ENCODE peak calls at places on chromosome 17, in nine cellular contexts. S is GM13977, V is thoracic aorta, D is left lung, I is mesothelial cell of epicardium, U is ovary, W is AG09319, L is MCF 10A, X is body of pancreas. C is an unnamed sample.

GRCh38 chr17:47776330-47777197 is 43.5 kb downstream of the TBX21 start:
- DNase-seq in X (peak), S (peak), W (peak), D (no peak), V (no peak), U (no peak), L (peak), I (no peak), C (peak)

GRCh38 chr17:75783069-75783783 is 1.4 kb upstream of the UNK start:
- DNase-seq in D (no peak), S (peak), W (no peak), V (no peak), X (no peak), U (no peak), L (peak), I (no peak), C (no peak)

GRCh38 chr17:27407916-27408846 is 48.1 kb upstream of the KSR1 start:
- DNase-seq in W (peak), I (no peak), X (no peak), D (no peak), L (peak), U (no peak), V (no peak), S (no peak), C (no peak)

GRCh38 chr17:73901661-73902415 is 257.6 kb upstream of the SDK2 start:
- DNase-seq in U (no peak), D (peak), S (peak), X (peak), W (no peak), V (no peak), L (no peak), I (no peak), C (peak)

GRCh38 chr17:50922739-50923405 is 56.7 kb upstream of the TOB1 start:
- DNase-seq in I (no peak), D (no peak), X (no peak), U (no peak), V (no peak), W (no peak), S (no peak), L (no peak), C (no peak)

GRCh38 chr17:31476525-31477416 is 85.3 kb downstream of the RAB11FIP4 start:
- DNase-seq in X (peak), V (no peak), W (no peak), D (no peak), L (no peak), I (no peak), U (no peak), S (no peak), C (no peak)

GRCh38 chr17:47802341-47803022 is 19.1 kb downstream of the OSBPL7 start:
- DNase-seq in S (peak), V (no peak), L (peak), U (no peak), X (peak), W (no peak), D (no peak), I (no peak), C (no peak)

GRCh38 chr17:43906951-43907424 is 348 bp downstream of the MPP2 start:
- DNase-seq in X (no peak), S (no peak), I (no peak), W (no peak), L (no peak), V (no peak), D (no peak), U (peak), C (no peak)

GRCh38 chr17:7745748-7746470 is 28.4 kb downstream of the DNAH2 start:
- DNase-seq in I (no peak), D (peak), W (peak), X (no peak), V (no peak), L (peak), S (no peak), U (peak), C (no peak)

GRCh38 chr17:7977039-7977438 is 25.4 kb upstream of the GUCY2D start:
- DNase-seq in I (no peak), W (no peak), S (no peak), L (no peak), V (no peak), X (no peak), D (no peak), U (no peak), C (no peak)

GRCh38 chr17:41082565-41083136 is 1.3 kb upstream of the KRTAP4-7 start:
- DNase-seq in X (no peak), I (no peak), W (no peak), U (no peak), L (peak), D (no peak), V (no peak), S (no peak), C (no peak)

GRCh38 chr17:32971171-32971570 is 20.5 kb upstream of the SPACA3 start:
- DNase-seq in W (no peak), S (no peak), I (no peak), L (no peak), V (no peak), D (peak), X (peak), U (no peak), C (no peak)

GRCh38 chr17:28204751-28205150 is 114.2 kb upstream of the TMEM97 start:
- DNase-seq in U (no peak), V (no peak), W (no peak), I (no peak), L (peak), S (no peak), D (no peak), X (no peak), C (no peak)

GRCh38 chr17:73155410-73156165 is 9.2 kb upstream of the SSTR2 start:
- DNase-seq in L (no peak), I (no peak), V (no peak), D (no peak), X (peak), S (no peak), W (no peak), U (no peak), C (no peak)

GRCh38 chr17:28738680-28739384 is 5.0 kb upstream of the TRAF4 start:
- DNase-seq in I (no peak), W (no peak), X (no peak), S (peak), L (no peak), V (no peak), U (no peak), D (no peak), C (no peak)

GRCh38 chr17:9557846-9558245 is 17.8 kb downstream of the STX8 start:
- DNase-seq in L (no peak), W (no peak), U (no peak), S (no peak), D (no peak), X (no peak), V (no peak), I (no peak), C (no peak)

GRCh38 chr17:27540300-27541105 is 84.3 kb downstream of the KSR1 start:
- DNase-seq in D (peak), S (no peak), I (no peak), U (peak), W (peak), L (peak), V (peak), X (peak), C (no peak)

GRCh38 chr17:16995930-16996329 is 24.0 kb upstream of the TNFRSF13B start:
- DNase-seq in L (no peak), W (no peak), U (no peak), S (no peak), D (no peak), I (no peak), V (no peak), X (no peak), C (no peak)

GRCh38 chr17:17001076-17001777 is 29.3 kb upstream of the TNFRSF13B start:
- DNase-seq in V (no peak), L (no peak), U (no peak), D (no peak), W (no peak), I (no peak), S (no peak), X (no peak), C (no peak)

GRCh38 chr17:16994626-16995025 is 22.7 kb upstream of the TNFRSF13B start:
- DNase-seq in X (no peak), W (no peak), U (no peak), V (no peak), L (no peak), D (no peak), I (no peak), S (no peak), C (no peak)

GRCh38 chr17:16999931-17000625 is 28.2 kb upstream of the TNFRSF13B start:
- DNase-seq in L (no peak), V (no peak), X (no peak), U (no peak), I (no peak), S (no peak), D (no peak), W (no peak), C (no peak)

GRCh38 chr17:16997514-16998429 is 25.9 kb upstream of the TNFRSF13B start:
- DNase-seq in W (no peak), X (no peak), L (no peak), U (no peak), I (no peak), S (no peak), D (no peak), V (no peak), C (no peak)
- TF ChIP-seq CTCF in W (no peak), X (no peak), L (no peak), U (no peak), I (no peak), S (no peak), D (no peak), V (no peak), C (no peak)

GRCh38 chr17:11795906-11796305 is 197.6 kb downstream of the DNAH9 start:
- DNase-seq in V (no peak), X (no peak), I (no peak), W (no peak), D (no peak), U (no peak), S (no peak), L (no peak), C (no peak)
- TF ChIP-seq CTCF in V (no peak), X (no peak), I (no peak), W (no peak), D (no peak), U (no peak), S (no peak), L (no peak), C (no peak)

GRCh38 chr17:19321481-19322128 is 40.9 kb downstream of the B9D1 start:
- DNase-seq in L (no peak), S (no peak), V (no peak), W (no peak), D (no peak), I (no peak), U (no peak), X (no peak), C (no peak)
- TF ChIP-seq CTCF in L (no peak), S (no peak), V (no peak), W (no peak), D (no peak), I (no peak), U (no peak), X (no peak), C (no peak)

GRCh38 chr17:385195-385835 is 32.7 kb upstream of the RPH3AL start:
- DNase-seq in X (peak), V (no peak), I (peak), W (no peak), U (peak), D (no peak), L (peak), S (peak), C (no peak)

GRCh38 chr17:388087-388486 is 35.5 kb upstream of the RPH3AL start:
- DNase-seq in D (no peak), U (no peak), L (no peak), S (no peak), V (no peak), I (no peak), X (no peak), W (no peak), C (no peak)

GRCh38 chr17:385836-386144 is 33.2 kb upstream of the RPH3AL start:
- DNase-seq in V (no peak), U (no peak), I (no peak), W (no peak), D (no peak), S (no peak), L (no peak), X (no peak), C (no peak)

GRCh38 chr17:384622-385194 is 32.1 kb upstream of the RPH3AL start:
- DNase-seq in V (no peak), X (no peak), L (no peak), U (peak), W (no peak), D (no peak), S (no peak), I (no peak), C (no peak)

GRCh38 chr17:386145-386876 is 33.7 kb upstream of the RPH3AL start:
- DNase-seq in V (no peak), U (peak), S (peak), W (no peak), X (peak), L (peak), D (peak), I (peak), C (peak)
- TF ChIP-seq CTCF in V (peak), U (peak), S (peak), W (peak), X (peak), L (peak), D (peak), I (peak), C (peak)

GRCh38 chr17:4898351-4898750 is 985 bp upstream of the C17orf107 start:
- DNase-seq in S (no peak), V (no peak), W (no peak), I (no peak), U (no peak), L (no peak), D (no peak), X (peak), C (no peak)
- TF ChIP-seq CTCF in S (no peak), V (no peak), W (no peak), I (no peak), U (no peak), L (no peak), D (no peak), X (no peak), C (no peak)

DNA sequence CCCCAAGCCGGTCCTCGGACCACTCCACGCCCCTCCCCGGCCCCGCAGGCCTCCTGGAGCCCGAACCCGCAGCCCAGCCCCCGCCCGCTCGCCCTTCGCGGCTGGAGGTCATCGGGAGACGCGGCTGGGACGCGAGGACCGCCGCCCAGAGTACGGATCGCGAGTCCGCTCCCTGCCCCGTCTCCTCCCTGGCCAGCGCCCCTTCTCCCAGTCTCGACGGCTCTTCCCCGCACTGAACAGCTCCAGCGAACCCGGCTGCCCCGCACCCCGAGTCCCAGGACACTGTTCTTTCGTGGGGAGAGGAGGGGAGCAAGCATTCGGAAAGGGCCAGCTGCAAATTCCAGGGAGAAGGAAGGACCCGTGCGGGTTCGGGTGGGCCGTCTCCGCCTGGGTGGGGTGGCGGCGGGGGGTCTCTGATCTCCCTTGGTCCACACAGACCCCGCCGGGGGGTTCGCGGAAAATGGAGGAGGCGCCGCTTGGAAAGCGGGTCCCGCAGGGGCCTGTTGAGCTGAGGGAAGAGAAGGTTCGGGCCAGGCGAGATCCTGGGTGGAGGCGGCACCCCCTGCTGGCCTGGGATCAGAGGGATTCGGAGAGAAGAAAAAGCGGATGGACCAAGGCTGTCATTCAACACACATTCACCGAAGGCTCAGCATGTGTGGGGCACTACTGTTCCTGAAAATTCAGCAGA is 632 bp upstream of the RTN4RL1 start:
- DNase-seq in S (peak), L (peak), W (no peak), X (peak), V (no peak), U (peak), I (no peak), D (peak), C (no peak)
- TF ChIP-seq CTCF in S (peak), L (peak), W (peak), X (peak), V (peak), U (peak), I (peak), D (peak), C (peak)

GRCh38 chr17:3723188-3723555 is 531 bp upstream of the HASPIN start:
- DNase-seq in U (no peak), I (no peak), X (no peak), S (no peak), D (no peak), L (no peak), W (no peak), V (no peak), C (no peak)
- TF ChIP-seq CTCF in U (no peak), I (no peak), X (no peak), S (no peak), D (peak), L (no peak), W (no peak), V (no peak), C (no peak)

DNA sequence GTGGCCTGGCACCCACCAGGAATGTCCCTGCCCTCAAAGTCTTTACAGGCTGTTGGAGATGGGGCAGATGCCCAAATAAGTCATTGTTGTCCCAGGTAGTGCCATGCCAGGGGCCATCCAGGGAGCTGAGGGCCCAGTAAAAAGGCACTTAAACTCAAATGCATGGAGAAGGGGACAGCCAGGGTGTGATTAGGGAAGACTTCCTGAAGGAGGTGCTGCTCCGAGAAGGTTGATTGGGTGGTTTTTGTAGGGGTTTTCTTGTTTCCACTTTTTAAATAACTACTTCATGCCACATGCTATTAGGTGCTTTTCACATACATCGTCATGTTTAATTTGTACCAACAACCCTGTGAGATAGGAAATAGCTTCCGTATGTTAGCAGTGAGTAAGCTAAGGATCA is 66.9 kb downstream of the RAI1 start:
- DNase-seq in V (no peak), W (no peak), X (no peak), S (no peak), L (no peak), I (no peak), U (no peak), D (no peak), C (no peak)
- TF ChIP-seq CTCF in V (no peak), W (no peak), X (no peak), S (no peak), L (no peak), I (no peak), U (no peak), D (no peak), C (peak)

GRCh38 chr17:30369995-30370394 is 8.7 kb upstream of the CPD start:
- DNase-seq in V (no peak), S (no peak), U (no peak), I (no peak), X (no peak), L (peak), D (no peak), W (no peak), C (no peak)

GRCh38 chr17:30376621-30377452 is 1.9 kb upstream of the CPD start:
- DNase-seq in X (peak), I (no peak), V (no peak), W (peak), L (peak), D (no peak), S (peak), U (peak), C (no peak)

GRCh38 chr17:30368896-30369720 is 9.6 kb upstream of the CPD start:
- DNase-seq in I (no peak), D (no peak), V (no peak), X (peak), U (no peak), S (no peak), L (no peak), W (no peak), C (no peak)

GRCh38 chr17:30375661-30376060 is 3.1 kb upstream of the CPD start:
- DNase-seq in U (no peak), W (no peak), I (no peak), S (no peak), V (no peak), D (no peak), X (no peak), L (no peak), C (no peak)

GRCh38 chr17:30372755-30373154 is 6.0 kb upstream of the CPD start:
- DNase-seq in X (no peak), V (no peak), W (no peak), D (no peak), S (no peak), I (no peak), L (peak), U (no peak), C (no peak)
- TF ChIP-seq CTCF in X (no peak), V (no peak), W (no peak), D (no peak), S (peak), I (no peak), L (no peak), U (no peak), C (no peak)

DNA sequence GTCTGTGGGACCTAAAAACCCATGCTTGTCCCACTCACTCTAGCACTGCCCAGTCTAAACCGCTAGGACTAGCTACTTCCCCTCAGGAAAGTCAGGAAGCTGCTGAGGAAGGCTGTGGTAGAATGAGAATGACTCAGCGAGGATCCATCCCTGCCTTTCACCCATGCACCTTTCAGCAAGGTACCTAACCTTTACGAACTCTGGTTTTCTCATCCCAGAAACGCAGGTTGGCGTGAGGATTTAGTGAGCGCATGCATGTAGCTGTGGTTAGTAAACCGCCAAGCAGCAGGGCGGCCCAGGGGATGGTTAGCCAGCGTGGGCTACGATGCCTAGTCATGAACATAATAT is 26.3 kb upstream of the RFFL start:
- DNase-seq in W (no peak), V (no peak), S (peak), D (no peak), U (peak), I (no peak), L (peak), X (no peak), C (no peak)
- TF ChIP-seq CTCF in W (no peak), V (no peak), S (no peak), D (no peak), U (no peak), I (no peak), L (no peak), X (no peak), C (no peak)